ENCODE peak calls at places on chromosome 18, in nine cellular contexts. One of them, this sample, is unnamed. For H3K4me1, the result is how much of the 10 kb centered on the place peaks cover.

GRCh38 chr18:59834267-59834666 is 65.5 kb upstream of the PMAIP1 start:
- DNase-seq in CD8-positive, alpha-beta T cell: no peak
- DNase-seq in Peyer's patch: no peak
- DNase-seq in mesendoderm: no peak
- DNase-seq in fibroblast of lung: no peak
- DNase-seq in right lobe of liver: no peak
- DNase-seq in GM23338: no peak
- DNase-seq in kidney: no peak
- DNase-seq in CD4-positive, alpha-beta memory T cell: no peak
- DNase-seq in this sample: no peak

GRCh38 chr18:56148373-56148772 is 490.0 kb downstream of the TXNL1 start:
- DNase-seq in CD8-positive, alpha-beta T cell: no peak
- DNase-seq in Peyer's patch: no peak
- DNase-seq in mesendoderm: peak
- DNase-seq in fibroblast of lung: peak
- DNase-seq in right lobe of liver: no peak
- DNase-seq in GM23338: no peak
- DNase-seq in kidney: no peak
- DNase-seq in CD4-positive, alpha-beta memory T cell: no peak
- DNase-seq in this sample: no peak

GRCh38 chr18:79400591-79401381 is 5.1 kb downstream of the NFATC1 start:
- DNase-seq in CD8-positive, alpha-beta T cell: peak
- DNase-seq in Peyer's patch: peak
- DNase-seq in mesendoderm: no peak
- DNase-seq in fibroblast of lung: no peak
- DNase-seq in right lobe of liver: peak
- DNase-seq in GM23338: no peak
- DNase-seq in kidney: peak
- DNase-seq in CD4-positive, alpha-beta memory T cell: peak
- DNase-seq in this sample: peak

GRCh38 chr18:77103991-77104521 is 28.5 kb downstream of the MBP start:
- DNase-seq in CD8-positive, alpha-beta T cell: no peak
- DNase-seq in Peyer's patch: peak
- DNase-seq in mesendoderm: no peak
- DNase-seq in fibroblast of lung: no peak
- DNase-seq in right lobe of liver: no peak
- DNase-seq in GM23338: no peak
- DNase-seq in kidney: peak
- DNase-seq in CD4-positive, alpha-beta memory T cell: no peak
- DNase-seq in this sample: no peak

GRCh38 chr18:50161806-50162205 is 33.1 kb downstream of the MYO5B start:
- DNase-seq in CD8-positive, alpha-beta T cell: no peak
- DNase-seq in Peyer's patch: no peak
- DNase-seq in mesendoderm: peak
- DNase-seq in fibroblast of lung: no peak
- DNase-seq in right lobe of liver: no peak
- DNase-seq in GM23338: no peak
- DNase-seq in kidney: no peak
- DNase-seq in CD4-positive, alpha-beta memory T cell: no peak
- DNase-seq in this sample: no peak

GRCh38 chr18:32139835-32140283 is 48.2 kb downstream of the RNF138 start:
- DNase-seq in CD8-positive, alpha-beta T cell: no peak
- DNase-seq in Peyer's patch: no peak
- DNase-seq in mesendoderm: no peak
- DNase-seq in fibroblast of lung: no peak
- DNase-seq in right lobe of liver: no peak
- DNase-seq in GM23338: peak
- DNase-seq in kidney: no peak
- DNase-seq in CD4-positive, alpha-beta memory T cell: no peak
- DNase-seq in this sample: no peak

GRCh38 chr18:10912790-10913560 is 236.4 kb downstream of the PIEZO2 start:
- DNase-seq in CD8-positive, alpha-beta T cell: no peak
- DNase-seq in Peyer's patch: no peak
- DNase-seq in mesendoderm: no peak
- DNase-seq in fibroblast of lung: peak
- DNase-seq in right lobe of liver: peak
- DNase-seq in GM23338: no peak
- DNase-seq in kidney: no peak
- DNase-seq in CD4-positive, alpha-beta memory T cell: no peak
- DNase-seq in this sample: no peak

GRCh38 chr18:47964086-47964485 is 33.6 kb upstream of the SMAD2 start:
- DNase-seq in CD8-positive, alpha-beta T cell: no peak
- DNase-seq in Peyer's patch: no peak
- DNase-seq in mesendoderm: no peak
- DNase-seq in fibroblast of lung: no peak
- DNase-seq in right lobe of liver: no peak
- DNase-seq in GM23338: no peak
- DNase-seq in kidney: no peak
- DNase-seq in CD4-positive, alpha-beta memory T cell: no peak
- DNase-seq in this sample: no peak

GRCh38 chr18:42292654-42293053 is 337.6 kb downstream of the PIK3C3 start:
- DNase-seq in CD8-positive, alpha-beta T cell: no peak
- DNase-seq in Peyer's patch: no peak
- DNase-seq in mesendoderm: no peak
- DNase-seq in fibroblast of lung: no peak
- DNase-seq in right lobe of liver: no peak
- DNase-seq in GM23338: no peak
- DNase-seq in kidney: no peak
- DNase-seq in CD4-positive, alpha-beta memory T cell: no peak
- DNase-seq in this sample: no peak

GRCh38 chr18:57743008-57743407 is 60.1 kb downstream of the ATP8B1 start:
- DNase-seq in CD8-positive, alpha-beta T cell: no peak
- DNase-seq in Peyer's patch: no peak
- DNase-seq in mesendoderm: no peak
- DNase-seq in fibroblast of lung: peak
- DNase-seq in right lobe of liver: no peak
- DNase-seq in GM23338: no peak
- DNase-seq in kidney: no peak
- DNase-seq in CD4-positive, alpha-beta memory T cell: no peak
- DNase-seq in this sample: no peak

GRCh38 chr18:61991201-61991600 is 98.4 kb upstream of the RNF152 start:
- DNase-seq in CD8-positive, alpha-beta T cell: no peak
- DNase-seq in Peyer's patch: no peak
- DNase-seq in mesendoderm: no peak
- DNase-seq in fibroblast of lung: peak
- DNase-seq in right lobe of liver: no peak
- DNase-seq in GM23338: no peak
- DNase-seq in kidney: no peak
- DNase-seq in CD4-positive, alpha-beta memory T cell: no peak
- DNase-seq in this sample: no peak

GRCh38 chr18:79841936-79842335 is 44.2 kb downstream of the KCNG2 start:
- DNase-seq in CD8-positive, alpha-beta T cell: no peak
- DNase-seq in Peyer's patch: no peak
- DNase-seq in mesendoderm: no peak
- DNase-seq in fibroblast of lung: no peak
- DNase-seq in right lobe of liver: no peak
- DNase-seq in GM23338: no peak
- DNase-seq in kidney: no peak
- DNase-seq in CD4-positive, alpha-beta memory T cell: no peak
- DNase-seq in this sample: no peak

GRCh38 chr18:78305789-78306188 is 673.8 kb upstream of the SALL3 start:
- DNase-seq in CD8-positive, alpha-beta T cell: no peak
- DNase-seq in Peyer's patch: no peak
- DNase-seq in mesendoderm: peak
- DNase-seq in fibroblast of lung: no peak
- DNase-seq in right lobe of liver: no peak
- DNase-seq in GM23338: no peak
- DNase-seq in kidney: no peak
- DNase-seq in CD4-positive, alpha-beta memory T cell: no peak
- DNase-seq in this sample: no peak

DNA sequence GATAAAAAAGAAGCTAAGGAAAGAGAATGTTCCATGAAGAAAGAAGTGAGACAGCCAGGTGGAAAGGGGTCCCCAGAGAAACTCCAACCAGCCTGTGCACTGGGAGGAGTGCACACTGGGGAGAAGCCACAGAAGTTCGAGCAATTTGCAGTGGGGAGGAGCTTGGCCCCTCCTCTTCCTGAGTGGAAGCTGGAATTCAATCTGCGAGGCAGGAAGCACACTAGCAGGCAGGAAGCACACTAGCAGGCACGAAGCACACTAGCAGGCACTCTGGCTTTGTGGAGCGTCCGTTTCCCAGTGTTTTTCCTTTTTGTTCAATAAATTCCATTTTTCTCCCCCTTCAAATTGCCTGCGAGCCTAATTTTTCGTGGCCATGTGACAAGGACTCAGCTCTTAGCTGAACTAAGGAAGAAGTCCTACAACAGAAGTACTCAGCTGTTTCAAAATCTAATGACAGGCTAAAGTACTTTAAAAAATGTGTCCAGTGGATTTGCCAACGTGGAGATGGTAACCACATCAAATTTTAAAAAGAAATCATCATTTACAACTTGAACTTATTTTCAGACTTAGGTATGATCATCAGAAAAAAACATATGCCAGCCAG is 21.4 kb upstream of the SPIRE1 start:
- DNase-seq in CD8-positive, alpha-beta T cell: no peak
- DNase-seq in Peyer's patch: peak
- DNase-seq in mesendoderm: peak
- DNase-seq in fibroblast of lung: peak
- DNase-seq in right lobe of liver: peak
- DNase-seq in GM23338: no peak
- DNase-seq in kidney: peak
- DNase-seq in CD4-positive, alpha-beta memory T cell: no peak
- DNase-seq in this sample: no peak
- H3K4me3 ChIP-seq in CD8-positive, alpha-beta T cell: no peak
- H3K4me3 ChIP-seq in Peyer's patch: no peak
- H3K4me3 ChIP-seq in mesendoderm: no peak
- H3K4me3 ChIP-seq in fibroblast of lung: no peak
- H3K4me3 ChIP-seq in right lobe of liver: no peak
- H3K4me3 ChIP-seq in GM23338: no peak
- H3K4me3 ChIP-seq in kidney: peak
- H3K4me3 ChIP-seq in CD4-positive, alpha-beta memory T cell: no peak
- H3K4me3 ChIP-seq in this sample: no peak

GRCh38 chr18:9876523-9876866 is 9.3 kb upstream of the TXNDC2 start:
- DNase-seq in CD8-positive, alpha-beta T cell: no peak
- DNase-seq in Peyer's patch: no peak
- DNase-seq in mesendoderm: no peak
- DNase-seq in fibroblast of lung: no peak
- DNase-seq in right lobe of liver: no peak
- DNase-seq in GM23338: no peak
- DNase-seq in kidney: no peak
- DNase-seq in CD4-positive, alpha-beta memory T cell: no peak
- DNase-seq in this sample: no peak
- H3K27ac ChIP-seq in CD8-positive, alpha-beta T cell: no peak
- H3K27ac ChIP-seq in Peyer's patch: no peak
- H3K27ac ChIP-seq in mesendoderm: peak
- H3K27ac ChIP-seq in fibroblast of lung: peak
- H3K27ac ChIP-seq in right lobe of liver: peak
- H3K27ac ChIP-seq in GM23338: no peak
- H3K27ac ChIP-seq in kidney: peak
- H3K27ac ChIP-seq in CD4-positive, alpha-beta memory T cell: no peak
- H3K27ac ChIP-seq in this sample: no peak

GRCh38 chr18:63131106-63131943 is 188.2 kb downstream of the BCL2 start:
- DNase-seq in CD8-positive, alpha-beta T cell: peak
- DNase-seq in Peyer's patch: peak
- DNase-seq in mesendoderm: peak
- DNase-seq in fibroblast of lung: peak
- DNase-seq in right lobe of liver: no peak
- DNase-seq in GM23338: peak
- DNase-seq in kidney: no peak
- DNase-seq in CD4-positive, alpha-beta memory T cell: peak
- DNase-seq in this sample: peak

GRCh38 chr18:63130176-63130575 is 189.4 kb downstream of the BCL2 start:
- DNase-seq in CD8-positive, alpha-beta T cell: no peak
- DNase-seq in Peyer's patch: no peak
- DNase-seq in mesendoderm: no peak
- DNase-seq in fibroblast of lung: no peak
- DNase-seq in right lobe of liver: no peak
- DNase-seq in GM23338: no peak
- DNase-seq in kidney: no peak
- DNase-seq in CD4-positive, alpha-beta memory T cell: no peak
- DNase-seq in this sample: no peak

GRCh38 chr18:63132819-63133200 is 186.8 kb downstream of the BCL2 start:
- DNase-seq in CD8-positive, alpha-beta T cell: no peak
- DNase-seq in Peyer's patch: no peak
- DNase-seq in mesendoderm: no peak
- DNase-seq in fibroblast of lung: no peak
- DNase-seq in right lobe of liver: peak
- DNase-seq in GM23338: no peak
- DNase-seq in kidney: peak
- DNase-seq in CD4-positive, alpha-beta memory T cell: no peak
- DNase-seq in this sample: no peak

GRCh38 chr18:63135101-63135500 is 184.5 kb downstream of the BCL2 start:
- DNase-seq in CD8-positive, alpha-beta T cell: no peak
- DNase-seq in Peyer's patch: no peak
- DNase-seq in mesendoderm: no peak
- DNase-seq in fibroblast of lung: no peak
- DNase-seq in right lobe of liver: no peak
- DNase-seq in GM23338: no peak
- DNase-seq in kidney: no peak
- DNase-seq in CD4-positive, alpha-beta memory T cell: no peak
- DNase-seq in this sample: no peak

DNA sequence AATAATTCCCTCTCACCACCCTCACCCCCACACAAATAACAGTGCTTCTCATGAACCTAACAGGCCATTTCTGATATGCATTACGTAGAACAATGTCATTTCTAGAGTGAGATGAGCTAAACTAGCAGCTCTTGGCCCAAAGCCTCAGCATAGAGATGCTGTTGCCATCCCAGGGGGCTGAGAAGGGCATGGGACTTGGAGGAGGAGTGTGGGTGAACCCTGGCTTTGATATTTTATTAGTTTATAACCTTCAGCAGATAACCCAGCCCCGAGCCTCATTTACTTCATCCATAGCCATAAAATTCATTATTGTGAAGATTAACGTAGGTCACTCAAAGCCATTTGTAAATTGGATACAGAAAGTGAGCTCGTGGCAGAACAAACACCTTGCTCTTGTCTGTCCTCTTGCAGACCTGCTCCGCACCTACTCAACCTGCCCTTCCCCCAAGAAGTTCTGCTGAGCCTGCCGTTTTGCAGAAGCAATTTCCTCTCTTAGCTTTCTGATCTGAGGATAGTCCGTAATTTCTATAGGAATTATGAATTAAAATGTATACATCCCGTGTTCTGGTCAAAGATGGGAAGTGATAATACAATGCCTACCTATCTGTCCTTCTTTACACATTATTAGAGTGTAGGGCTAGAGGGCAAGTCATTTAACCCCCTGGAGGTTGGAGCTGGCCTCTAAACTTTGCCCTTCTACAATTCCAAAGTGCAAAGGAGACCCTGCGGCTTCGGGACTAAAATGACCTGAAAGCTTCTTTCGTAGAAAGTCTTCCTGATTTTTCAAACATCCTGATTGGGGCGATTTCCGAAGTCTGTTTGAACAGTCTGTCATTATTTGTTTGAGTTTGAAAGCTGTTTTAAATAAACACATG is 187.4 kb downstream of the BCL2 start:
- DNase-seq in CD8-positive, alpha-beta T cell: no peak
- DNase-seq in Peyer's patch: no peak
- DNase-seq in mesendoderm: no peak
- DNase-seq in fibroblast of lung: no peak
- DNase-seq in right lobe of liver: no peak
- DNase-seq in GM23338: no peak
- DNase-seq in kidney: no peak
- DNase-seq in CD4-positive, alpha-beta memory T cell: no peak
- DNase-seq in this sample: no peak
- H3K4me1 ChIP-seq in CD8-positive, alpha-beta T cell: under half
- H3K4me1 ChIP-seq in Peyer's patch: under half
- H3K4me1 ChIP-seq in mesendoderm: under half
- H3K4me1 ChIP-seq in fibroblast of lung: under half
- H3K4me1 ChIP-seq in right lobe of liver: under half
- H3K4me1 ChIP-seq in GM23338: under half
- H3K4me1 ChIP-seq in kidney: under half
- H3K4me1 ChIP-seq in CD4-positive, alpha-beta memory T cell: under half
- H3K4me1 ChIP-seq in this sample: under half

GRCh38 chr18:49021433-49022129 is 70.8 kb upstream of the SMAD7 start:
- DNase-seq in CD8-positive, alpha-beta T cell: no peak
- DNase-seq in Peyer's patch: peak
- DNase-seq in mesendoderm: peak
- DNase-seq in fibroblast of lung: peak
- DNase-seq in right lobe of liver: peak
- DNase-seq in GM23338: peak
- DNase-seq in kidney: peak
- DNase-seq in CD4-positive, alpha-beta memory T cell: no peak
- DNase-seq in this sample: peak
- H3K4me3 ChIP-seq in CD8-positive, alpha-beta T cell: no peak
- H3K4me3 ChIP-seq in Peyer's patch: no peak
- H3K4me3 ChIP-seq in mesendoderm: no peak
- H3K4me3 ChIP-seq in fibroblast of lung: no peak
- H3K4me3 ChIP-seq in right lobe of liver: no peak
- H3K4me3 ChIP-seq in GM23338: no peak
- H3K4me3 ChIP-seq in kidney: no peak
- H3K4me3 ChIP-seq in CD4-positive, alpha-beta memory T cell: no peak
- H3K4me3 ChIP-seq in this sample: no peak

This sample was measured in CD4-positive, CD25-positive, alpha-beta regulatory T cell.